ENCODE peak calls at places on chromosome 14, in eight cellular contexts. O is astrocyte of the cerebellum; U is effector memory CD4-positive, alpha-beta T cell; X is breast epithelium; A is C1 segment of cervical spinal cord; K is germinal center; Y is fibroblast of lung; N is MCF 10A. L is an unnamed sample.

GRCh38 chr14:57057803-57058202 is 210.9 kb downstream of the EXOC5 start:
- DNase-seq in K (no peak), A (no peak), N (peak; percentile 27), X (no peak), O (no peak), U (no peak), Y (no peak), L (no peak)

GRCh38 chr14:23094666-23095195 is at the start of gene ACIN1:
- DNase-seq in X (no peak), A (no peak), Y (peak; percentile 87), N (peak; percentile 79), O (peak; percentile 73), K (peak; percentile 84), U (no peak), L (no peak)

GRCh38 chr14:95299271-95299670 is 20.4 kb downstream of the CLMN start:
- DNase-seq in K (no peak), A (no peak), O (no peak), X (no peak), N (no peak), Y (no peak), U (no peak), L (no peak)

GRCh38 chr14:77275041-77275854 is 4.2 kb upstream of the NGB start:
- DNase-seq in K (no peak), Y (no peak), A (peak; percentile 44), N (no peak), X (no peak), U (no peak), O (no peak), L (no peak)

GRCh38 chr14:34713681-34714319 is 593 bp downstream of the CFL2 start:
- DNase-seq in A (no peak), X (peak; percentile 55), U (no peak), K (peak; percentile 19), N (peak; percentile 59), Y (peak; percentile 87), O (no peak), L (peak; percentile 54)

GRCh38 chr14:96623676-96624484 is 121.7 kb downstream of the PAPOLA start:
- DNase-seq in A (no peak), X (no peak), K (no peak), Y (no peak), U (no peak), O (no peak), N (no peak), L (no peak)

GRCh38 chr14:84584526-84584925 is 945.4 kb upstream of the FLRT2 start:
- DNase-seq in X (no peak), U (no peak), A (no peak), O (peak; percentile 75), K (no peak), N (no peak), Y (peak; percentile 14), L (no peak)

GRCh38 chr14:65303185-65303901 is 109.2 kb upstream of the FUT8 start:
- DNase-seq in Y (peak; percentile 52), K (peak; percentile 33), O (no peak), X (no peak), U (no peak), N (peak; percentile 34), A (no peak), L (no peak)

GRCh38 chr14:89165189-89165809 is 251.7 kb downstream of the FOXN3 start:
- DNase-seq in Y (no peak), U (no peak), O (no peak), A (no peak), N (no peak), X (no peak), K (peak; percentile 40), L (no peak)

GRCh38 chr14:75885829-75886228 is 96.0 kb downstream of the TGFB3 start:
- DNase-seq in N (peak; percentile 44), O (no peak), A (no peak), K (no peak), U (no peak), Y (peak; percentile 86), X (no peak), L (no peak)

GRCh38 chr14:56715938-56716337 is 94.3 kb downstream of the OTX2 start:
- DNase-seq in K (no peak), U (no peak), A (no peak), N (no peak), Y (no peak), O (no peak), X (no peak), L (no peak)

GRCh38 chr14:52876311-52876710 is 74.5 kb downstream of the FERMT2 start:
- DNase-seq in A (no peak), O (no peak), X (no peak), N (peak; percentile 62), Y (peak; percentile 72), U (no peak), K (no peak), L (no peak)

GRCh38 chr14:54133896-54134295 is 177.3 kb upstream of the BMP4 start:
- DNase-seq in O (no peak), X (no peak), U (no peak), Y (peak; percentile 48), K (no peak), A (no peak), N (peak; percentile 73), L (no peak)

GRCh38 chr14:39939023-39939422 is 506.8 kb upstream of the FBXO33 start:
- DNase-seq in U (no peak), Y (peak; percentile 9), A (no peak), O (no peak), K (no peak), N (peak; percentile 30), X (no peak), L (no peak)

GRCh38 chr14:102215071-102215470 is 75.4 kb downstream of the WDR20 start:
- DNase-seq in N (no peak), A (peak; percentile 48), Y (peak; percentile 88), U (no peak), O (peak; percentile 83), X (no peak), K (no peak), L (peak; percentile 59)

GRCh38 chr14:73718742-73719251 is 4.6 kb upstream of the PNMA1 start:
- DNase-seq in X (no peak), N (no peak), U (no peak), O (no peak), A (no peak), K (no peak), Y (no peak), L (peak; percentile 12)

GRCh38 chr14:56294125-56294524 is 175.9 kb downstream of the PELI2 start:
- DNase-seq in X (no peak), Y (no peak), N (peak; percentile 35), K (peak; percentile 6), O (no peak), A (no peak), U (no peak), L (no peak)

GRCh38 chr14:100285021-100285912 is 21.0 kb downstream of the SLC25A29 start:
- DNase-seq in N (peak; percentile 57), Y (peak; percentile 43), A (peak; percentile 62), K (peak; percentile 94), X (no peak), U (peak; percentile 62), O (no peak), L (no peak)

GRCh38 chr14:42671636-42672035 is 1065.0 kb downstream of the LRFN5 start:
- DNase-seq in A (no peak), U (no peak), O (no peak), N (peak; percentile 20), X (no peak), Y (no peak), K (no peak), L (no peak)